ENCODE peak calls at places on chromosome 6, in nine cellular contexts. W, S, M, D, U, L, R, A and C are unnamed samples.

GRCh38 chr6:18503588-18504231 is 116.6 kb downstream of the RNF144B start:
- DNase-seq in W (peak; percentile 82), S (peak; percentile 71), M (no peak), D (peak; percentile 32), U (no peak), L (peak; percentile 59), R (peak; percentile 84), A (peak; percentile 20), C (peak; percentile 63)

GRCh38 chr6:82917346-82918064 is 148.1 kb downstream of the UBE3D start:
- DNase-seq in W (peak; percentile 68), S (no peak), M (no peak), D (no peak), U (no peak), L (no peak), R (peak; percentile 22), A (no peak), C (no peak)

GRCh38 chr6:66772785-66773184 is 1065.8 kb upstream of the EYS start:
- DNase-seq in W (no peak), S (no peak), M (no peak), D (peak; percentile 14), U (no peak), L (peak; percentile 46), R (peak; percentile 21), A (peak; percentile 24), C (no peak)

GRCh38 chr6:112432853-112433252 is 85.7 kb downstream of the RFPL4B start:
- DNase-seq in W (no peak), S (no peak), M (no peak), D (no peak), U (no peak), L (no peak), R (no peak), A (no peak), C (no peak)

GRCh38 chr6:42222450-42222849 is 4.8 kb upstream of the MRPS10 start:
- DNase-seq in W (no peak), S (no peak), M (no peak), D (no peak), U (no peak), L (no peak), R (peak; percentile 51), A (no peak), C (no peak)

GRCh38 chr6:109295766-109296156 is 86.5 kb downstream of the CD164 start:
- DNase-seq in W (no peak), S (no peak), M (no peak), D (no peak), U (no peak), L (no peak), R (no peak), A (no peak), C (no peak)

GRCh38 chr6:81148726-81149125 is 603.8 kb downstream of the TENT5A start:
- DNase-seq in W (no peak), S (no peak), M (no peak), D (no peak), U (no peak), L (no peak), R (no peak), A (no peak), C (no peak)

GRCh38 chr6:15464211-15464725 is 198.6 kb downstream of the DTNBP1 start:
- DNase-seq in W (peak; percentile 40), S (no peak), M (peak; percentile 49), D (no peak), U (peak; percentile 60), L (peak; percentile 33), R (no peak), A (no peak), C (no peak)

GRCh38 chr6:73511796-73512195 is 9.0 kb downstream of the EEF1A1 start:
- DNase-seq in W (no peak), S (no peak), M (no peak), D (no peak), U (no peak), L (no peak), R (no peak), A (no peak), C (no peak)

GRCh38 chr6:7920425-7920824 is 9.8 kb upstream of the TXNDC5 start:
- DNase-seq in W (no peak), S (no peak), M (no peak), D (no peak), U (no peak), L (no peak), R (no peak), A (no peak), C (no peak)

GRCh38 chr6:30894381-30894780 is 10.1 kb downstream of the DDR1 start:
- DNase-seq in W (no peak), S (no peak), M (no peak), D (no peak), U (no peak), L (no peak), R (no peak), A (no peak), C (no peak)

GRCh38 chr6:44667668-44668390 is 280.3 kb downstream of the CDC5L start:
- DNase-seq in W (peak; percentile 43), S (no peak), M (no peak), D (no peak), U (no peak), L (peak; percentile 40), R (peak; percentile 41), A (no peak), C (no peak)

GRCh38 chr6:100257661-100258395 is 206.9 kb downstream of the SIM1 start:
- DNase-seq in W (no peak), S (no peak), M (no peak), D (no peak), U (no peak), L (no peak), R (no peak), A (no peak), C (no peak)

GRCh38 chr6:131807644-131808459 is at the start of gene ENPP1:
- DNase-seq in W (peak; percentile 63), S (peak; percentile 49), M (peak; percentile 55), D (peak; percentile 76), U (peak; percentile 90), L (peak; percentile 61), R (peak; percentile 76), A (peak; percentile 80), C (peak; percentile 53)

GRCh38 chr6:111601875-111602274 is 3.8 kb downstream of the TRAF3IP2 start:
- DNase-seq in W (peak; percentile 42), S (peak; percentile 62), M (no peak), D (peak; percentile 68), U (no peak), L (no peak), R (peak; percentile 57), A (no peak), C (no peak)

DNA sequence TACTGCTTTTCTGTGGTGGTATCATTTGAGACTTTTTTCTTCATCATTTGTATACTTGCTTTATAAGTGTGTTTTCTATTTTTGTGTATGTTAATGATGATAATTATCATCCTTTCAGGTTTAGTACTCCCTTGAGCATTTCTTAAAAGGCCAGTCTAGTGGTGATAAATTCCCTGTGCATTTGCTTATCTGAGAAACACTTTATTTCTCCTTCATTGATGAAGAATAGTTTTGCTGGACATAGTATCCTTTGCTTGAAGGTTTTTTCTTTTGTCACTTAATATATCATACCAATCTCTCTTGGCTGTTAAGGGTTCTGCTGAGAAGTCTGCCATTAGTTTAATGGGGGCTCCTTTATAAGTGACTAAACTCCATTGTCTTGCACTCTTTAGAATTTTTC is 123.2 kb upstream of the IRAK1BP1 start:
- DNase-seq in W (no peak), S (no peak), M (no peak), D (no peak), U (no peak), L (no peak), R (no peak), A (no peak), C (no peak)
- H3K4me1 ChIP-seq in W (no peaks in the 10 kb centered on the region), S (no peaks in the 10 kb centered on the region), M (no peaks in the 10 kb centered on the region), D (no peaks in the 10 kb centered on the region), U (no peaks in the 10 kb centered on the region), L (no peaks in the 10 kb centered on the region), R (no peaks in the 10 kb centered on the region), A (no peaks in the 10 kb centered on the region), C (no peaks in the 10 kb centered on the region)

DNA sequence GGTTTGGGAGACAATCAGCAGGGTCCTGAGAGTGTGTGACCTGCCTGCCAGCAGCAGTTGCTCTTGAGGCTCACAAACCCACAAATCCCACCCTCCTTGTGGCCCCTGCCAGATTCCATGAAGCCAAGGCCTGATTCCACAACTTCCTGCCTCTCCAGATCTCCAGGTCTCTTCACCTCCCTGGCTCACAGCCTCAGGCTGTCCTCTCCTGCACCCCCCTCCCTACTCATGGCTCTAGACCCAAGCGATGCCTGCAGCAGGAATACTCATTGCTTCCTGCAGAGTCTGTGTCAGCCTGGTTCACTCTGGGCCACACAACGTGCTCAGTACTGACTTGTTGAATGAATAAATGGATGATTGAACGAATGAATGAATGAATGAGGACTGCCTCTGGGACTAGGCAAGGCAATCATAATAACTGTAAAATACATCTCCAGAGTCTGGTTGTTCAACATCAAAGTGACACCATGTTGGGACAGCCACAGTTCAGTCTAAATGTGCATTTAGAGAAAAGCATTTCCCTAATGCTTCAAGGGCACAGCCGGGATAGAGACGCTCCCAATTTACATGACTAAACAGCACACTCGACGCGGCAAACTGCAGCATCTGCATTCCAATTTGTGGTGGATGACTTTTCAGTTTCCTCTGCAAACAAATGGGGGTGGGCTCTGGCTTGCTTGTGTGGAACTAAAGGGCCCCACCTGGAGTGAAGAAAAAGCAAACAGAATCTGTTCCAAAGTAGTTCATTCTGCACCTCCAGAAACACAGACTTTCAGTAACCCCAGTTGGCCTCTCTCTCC is 139.8 kb downstream of the GRM4 start:
- DNase-seq in W (no peak), S (no peak), M (no peak), D (no peak), U (no peak), L (no peak), R (no peak), A (no peak), C (no peak)
- H3K27me3 ChIP-seq in W (no peaks in the 10 kb centered on the region), S (no peaks in the 10 kb centered on the region), M (peaks cover 5% of the 10 kb centered on the region), D (no peaks in the 10 kb centered on the region), U (peaks cover 8% of the 10 kb centered on the region), L (no peaks in the 10 kb centered on the region), R (no peaks in the 10 kb centered on the region), A (peaks cover 79% of the 10 kb centered on the region), C (no peaks in the 10 kb centered on the region)

DNA sequence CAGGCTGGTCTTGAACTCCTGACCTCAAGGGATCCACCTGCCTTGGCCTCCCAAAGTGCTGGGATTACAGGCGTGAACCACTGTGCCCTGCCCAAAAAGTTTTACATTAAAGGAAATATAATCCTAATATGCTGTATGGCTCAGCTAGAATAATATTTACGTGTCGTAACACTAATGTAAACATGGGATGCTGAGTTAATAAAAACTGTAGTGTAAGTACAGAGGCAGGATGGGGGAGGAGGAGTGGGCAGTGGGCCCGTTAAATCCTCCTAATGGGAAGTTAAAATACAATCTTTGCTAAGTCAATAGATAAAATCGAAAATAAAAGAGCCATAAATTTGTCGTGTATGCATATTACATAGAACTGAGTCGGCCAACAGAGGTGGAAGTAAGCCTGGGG is 12.1 kb upstream of the IP6K3 start:
- DNase-seq in W (no peak), S (peak; percentile 80), M (no peak), D (no peak), U (no peak), L (no peak), R (no peak), A (no peak), C (no peak)
- H3K4me1 ChIP-seq in W (no peaks in the 10 kb centered on the region), S (peaks cover 6% of the 10 kb centered on the region), M (no peaks in the 10 kb centered on the region), D (no peaks in the 10 kb centered on the region), U (peaks cover 25% of the 10 kb centered on the region), L (peaks cover 7% of the 10 kb centered on the region), R (peaks cover 16% of the 10 kb centered on the region), A (peaks cover 33% of the 10 kb centered on the region), C (no peaks in the 10 kb centered on the region)

DNA sequence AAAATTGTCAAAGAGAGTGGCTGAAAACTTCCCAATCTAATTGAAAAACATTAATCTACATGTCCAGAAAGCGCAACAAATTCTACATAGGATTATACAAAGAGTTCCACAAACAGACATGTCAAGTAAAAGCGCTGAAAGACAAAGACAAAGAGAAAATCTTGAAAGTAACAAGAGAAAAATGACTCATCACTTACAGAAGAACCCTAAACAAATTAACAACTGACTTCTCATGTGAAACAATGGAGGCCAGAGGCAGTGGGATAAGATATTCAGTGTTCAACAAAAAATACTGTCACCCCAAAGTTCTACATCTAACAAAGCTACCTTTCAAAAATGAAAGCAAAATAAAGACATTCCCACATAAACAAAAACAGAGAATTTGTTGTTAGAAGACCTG is 2.0 kb upstream of the POM121L2 start:
- DNase-seq in W (no peak), S (no peak), M (no peak), D (no peak), U (no peak), L (no peak), R (no peak), A (no peak), C (no peak)
- H3K27me3 ChIP-seq in W (no peaks in the 10 kb centered on the region), S (peaks cover 3% of the 10 kb centered on the region), M (peaks cover 26% of the 10 kb centered on the region), D (no peaks in the 10 kb centered on the region), U (peaks cover 21% of the 10 kb centered on the region), L (peaks cover 33% of the 10 kb centered on the region), R (peaks cover 11% of the 10 kb centered on the region), A (peaks cover 71% of the 10 kb centered on the region), C (no peaks in the 10 kb centered on the region)